ENCODE peak calls at places on chromosomes 13 and 19, in seven cellular contexts. One of them, this sample, is unnamed.

GRCh38 chr13:113357529-113357928 is 6.4 kb downstream of the GRTP1 start:
- DNase-seq in A673: no peak
- DNase-seq in esophagus squamous epithelium: no peak
- DNase-seq in suprapubic skin: no peak
- DNase-seq in uterus: no peak
- DNase-seq in CD4-positive, alpha-beta memory T cell: no peak
- DNase-seq in GM23248: peak; percentile 88
- DNase-seq in this sample: no peak

GRCh38 chr13:109465151-109465550 is 321.2 kb downstream of the IRS2 start:
- DNase-seq in suprapubic skin: no peak
- DNase-seq in esophagus squamous epithelium: no peak
- DNase-seq in GM23248: peak; percentile 20
- DNase-seq in CD4-positive, alpha-beta memory T cell: no peak
- DNase-seq in uterus: no peak
- DNase-seq in A673: peak; percentile 19
- DNase-seq in this sample: no peak

GRCh38 chr19:8148410-8149231 is 771 bp downstream of the FBN3 start:
- DNase-seq in uterus: no peak
- DNase-seq in CD4-positive, alpha-beta memory T cell: no peak
- DNase-seq in suprapubic skin: no peak
- DNase-seq in esophagus squamous epithelium: no peak
- DNase-seq in A673: no peak
- DNase-seq in GM23248: no peak
- DNase-seq in this sample: no peak

GRCh38 chr19:17281391-17282304 is at the start of gene ANKLE1:
- DNase-seq in esophagus squamous epithelium: no peak
- DNase-seq in suprapubic skin: no peak
- DNase-seq in uterus: no peak
- DNase-seq in GM23248: peak; percentile 50
- DNase-seq in A673: peak; percentile 73
- DNase-seq in CD4-positive, alpha-beta memory T cell: no peak
- DNase-seq in this sample: no peak

GRCh38 chr13:110942248-110942981 is 27.5 kb upstream of the ANKRD10 start:
- DNase-seq in CD4-positive, alpha-beta memory T cell: no peak
- DNase-seq in uterus: no peak
- DNase-seq in esophagus squamous epithelium: no peak
- DNase-seq in GM23248: no peak
- DNase-seq in suprapubic skin: no peak
- DNase-seq in A673: no peak
- DNase-seq in this sample: no peak

GRCh38 chr19:38880076-38880881 is 2.2 kb upstream of the RINL start:
- DNase-seq in CD4-positive, alpha-beta memory T cell: no peak
- DNase-seq in GM23248: no peak
- DNase-seq in uterus: no peak
- DNase-seq in A673: no peak
- DNase-seq in esophagus squamous epithelium: no peak
- DNase-seq in suprapubic skin: no peak
- DNase-seq in this sample: no peak

GRCh38 chr19:27780367-27781065 is 1432.4 kb downstream of the UQCRFS1 start:
- DNase-seq in GM23248: no peak
- DNase-seq in esophagus squamous epithelium: no peak
- DNase-seq in suprapubic skin: no peak
- DNase-seq in uterus: no peak
- DNase-seq in CD4-positive, alpha-beta memory T cell: no peak
- DNase-seq in A673: no peak
- DNase-seq in this sample: no peak

GRCh38 chr13:110812869-110813645 is 99.6 kb downstream of the ING1 start:
- DNase-seq in uterus: no peak
- DNase-seq in esophagus squamous epithelium: no peak
- DNase-seq in suprapubic skin: no peak
- DNase-seq in GM23248: no peak
- DNase-seq in A673: no peak
- DNase-seq in CD4-positive, alpha-beta memory T cell: no peak
- DNase-seq in this sample: no peak

GRCh38 chr19:28960986-28961705 is 251.8 kb downstream of the UQCRFS1 start:
- DNase-seq in GM23248: peak; percentile 89
- DNase-seq in suprapubic skin: no peak
- DNase-seq in CD4-positive, alpha-beta memory T cell: no peak
- DNase-seq in esophagus squamous epithelium: no peak
- DNase-seq in A673: no peak
- DNase-seq in uterus: no peak
- DNase-seq in this sample: no peak

GRCh38 chr19:35755550-35756371 is 1.1 kb downstream of the HSPB6 start:
- DNase-seq in CD4-positive, alpha-beta memory T cell: peak; percentile 62
- DNase-seq in suprapubic skin: peak; percentile 91
- DNase-seq in esophagus squamous epithelium: no peak
- DNase-seq in uterus: peak; percentile 97
- DNase-seq in GM23248: peak; percentile 91
- DNase-seq in A673: peak; percentile 67
- DNase-seq in this sample: peak; percentile 94

GRCh38 chr19:35379992-35380391 is 9.1 kb downstream of the GPR42 start:
- DNase-seq in uterus: no peak
- DNase-seq in suprapubic skin: no peak
- DNase-seq in A673: no peak
- DNase-seq in esophagus squamous epithelium: no peak
- DNase-seq in GM23248: no peak
- DNase-seq in CD4-positive, alpha-beta memory T cell: no peak
- DNase-seq in this sample: no peak

DNA sequence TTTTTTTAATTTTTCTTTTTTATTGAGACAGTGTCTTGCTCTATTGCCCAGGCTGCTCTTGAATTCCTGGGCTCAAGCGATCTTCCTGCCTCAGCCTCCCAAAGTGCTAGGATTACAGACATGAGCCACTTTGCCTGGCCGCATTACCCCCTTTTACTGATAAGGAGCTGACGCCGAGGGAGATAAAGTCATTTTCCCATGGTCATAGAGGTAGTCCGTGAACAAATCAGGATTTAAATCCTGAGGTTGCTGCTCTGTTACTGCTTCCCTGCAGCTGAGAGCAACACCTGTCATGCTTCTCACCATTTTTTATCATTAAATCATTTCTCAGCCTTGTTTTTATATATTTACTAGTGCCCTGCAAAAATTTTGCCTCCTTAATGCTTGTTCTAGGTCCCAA is 7.4 kb downstream of the CYSLTR2 start:
- DNase-seq in esophagus squamous epithelium: no peak
- DNase-seq in suprapubic skin: no peak
- DNase-seq in CD4-positive, alpha-beta memory T cell: no peak
- DNase-seq in GM23248: no peak
- DNase-seq in A673: no peak
- DNase-seq in uterus: no peak
- DNase-seq in this sample: no peak
- H3K27ac ChIP-seq in esophagus squamous epithelium: no peak overlapping the region
- H3K27ac ChIP-seq in suprapubic skin: no peak overlapping the region
- H3K27ac ChIP-seq in CD4-positive, alpha-beta memory T cell: no peak overlapping the region
- H3K27ac ChIP-seq in GM23248: no peak overlapping the region
- H3K27ac ChIP-seq in A673: no peak overlapping the region
- H3K27ac ChIP-seq in uterus: no peak overlapping the region
- H3K27ac ChIP-seq in this sample: no peak overlapping the region

GRCh38 chr13:52125547-52125946 is 3.3 kb downstream of the NEK5 start:
- DNase-seq in esophagus squamous epithelium: no peak
- DNase-seq in GM23248: no peak
- DNase-seq in suprapubic skin: no peak
- DNase-seq in CD4-positive, alpha-beta memory T cell: no peak
- DNase-seq in uterus: no peak
- DNase-seq in A673: no peak
- DNase-seq in this sample: no peak

GRCh38 chr13:52127378-52127777 is 1.5 kb downstream of the NEK5 start:
- DNase-seq in esophagus squamous epithelium: no peak
- DNase-seq in suprapubic skin: no peak
- DNase-seq in GM23248: peak; percentile 37
- DNase-seq in A673: no peak
- DNase-seq in CD4-positive, alpha-beta memory T cell: no peak
- DNase-seq in uterus: no peak
- DNase-seq in this sample: no peak

GRCh38 chr13:52127783-52128702 is 830 bp downstream of the NEK5 start:
- DNase-seq in A673: peak; percentile 78
- DNase-seq in uterus: peak; percentile 47
- DNase-seq in CD4-positive, alpha-beta memory T cell: peak; percentile 63
- DNase-seq in suprapubic skin: no peak
- DNase-seq in GM23248: peak; percentile 67
- DNase-seq in esophagus squamous epithelium: no peak
- DNase-seq in this sample: no peak

GRCh38 chr13:52128714-52129700 is at the start of gene NEK5:
- DNase-seq in esophagus squamous epithelium: no peak
- DNase-seq in CD4-positive, alpha-beta memory T cell: peak; percentile 51
- DNase-seq in A673: peak; percentile 70
- DNase-seq in GM23248: peak; percentile 81
- DNase-seq in suprapubic skin: peak; percentile 74
- DNase-seq in uterus: peak; percentile 47
- DNase-seq in this sample: peak; percentile 78

GRCh38 chr13:52130641-52131040 is 1.8 kb upstream of the NEK5 start:
- DNase-seq in uterus: no peak
- DNase-seq in CD4-positive, alpha-beta memory T cell: no peak
- DNase-seq in suprapubic skin: no peak
- DNase-seq in GM23248: no peak
- DNase-seq in A673: no peak
- DNase-seq in esophagus squamous epithelium: no peak
- DNase-seq in this sample: no peak
- H3K4me1 ChIP-seq in uterus: no peaks in the 10 kb centered on the region
- H3K4me1 ChIP-seq in CD4-positive, alpha-beta memory T cell: peaks cover 19% of the 10 kb centered on the region
- H3K4me1 ChIP-seq in suprapubic skin: peaks cover 23% of the 10 kb centered on the region
- H3K4me1 ChIP-seq in GM23248: no peaks in the 10 kb centered on the region
- H3K4me1 ChIP-seq in A673: peaks cover 3% of the 10 kb centered on the region
- H3K4me1 ChIP-seq in esophagus squamous epithelium: peaks cover 11% of the 10 kb centered on the region
- H3K4me1 ChIP-seq in this sample: no peaks in the 10 kb centered on the region

DNA sequence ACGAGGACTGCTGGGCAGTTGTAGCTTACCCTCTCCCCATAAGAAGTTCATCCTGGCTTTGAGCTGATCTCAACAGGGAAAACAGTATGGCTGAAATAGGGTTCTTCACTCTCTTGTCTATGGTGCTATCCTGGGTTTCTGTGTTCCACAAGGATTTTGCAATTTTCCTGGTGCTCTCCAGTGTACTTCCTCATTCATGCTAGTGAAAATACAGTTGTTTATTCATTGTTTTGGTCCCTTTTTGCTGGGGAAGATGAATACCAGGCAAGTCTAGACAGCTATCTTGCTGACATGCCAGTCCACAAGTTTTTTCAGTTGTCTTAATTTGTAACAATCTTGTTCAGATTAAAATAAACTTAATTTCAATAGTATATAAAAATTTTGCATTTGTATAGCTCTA is 306.5 kb downstream of the DLEU7 start:
- DNase-seq in esophagus squamous epithelium: no peak
- DNase-seq in CD4-positive, alpha-beta memory T cell: no peak
- DNase-seq in A673: no peak
- DNase-seq in uterus: no peak
- DNase-seq in suprapubic skin: no peak
- DNase-seq in GM23248: no peak
- DNase-seq in this sample: no peak
- H3K9me3 ChIP-seq in esophagus squamous epithelium: peaks cover 17% of the 10 kb centered on the region
- H3K9me3 ChIP-seq in CD4-positive, alpha-beta memory T cell: no peaks in the 10 kb centered on the region
- H3K9me3 ChIP-seq in A673: peaks cover 24% of the 10 kb centered on the region
- H3K9me3 ChIP-seq in uterus: no peaks in the 10 kb centered on the region
- H3K9me3 ChIP-seq in suprapubic skin: peaks cover 22% of the 10 kb centered on the region
- H3K9me3 ChIP-seq in GM23248: no peaks in the 10 kb centered on the region
- H3K9me3 ChIP-seq in this sample: peaks cover 18% of the 10 kb centered on the region

GRCh38 chr13:30647420-30647819 is 29.7 kb downstream of the USPL1 start:
- DNase-seq in uterus: no peak
- DNase-seq in GM23248: no peak
- DNase-seq in esophagus squamous epithelium: no peak
- DNase-seq in A673: no peak
- DNase-seq in CD4-positive, alpha-beta memory T cell: no peak
- DNase-seq in suprapubic skin: no peak
- DNase-seq in this sample: no peak
- H3K27ac ChIP-seq in uterus: no peak overlapping the region
- H3K27ac ChIP-seq in GM23248: no peak overlapping the region
- H3K27ac ChIP-seq in esophagus squamous epithelium: no peak overlapping the region
- H3K27ac ChIP-seq in A673: no peak overlapping the region
- H3K27ac ChIP-seq in CD4-positive, alpha-beta memory T cell: no peak overlapping the region
- H3K27ac ChIP-seq in suprapubic skin: no peak overlapping the region
- H3K27ac ChIP-seq in this sample: no peak overlapping the region

GRCh38 chr19:576768-577438 is 4.5 kb downstream of the BSG start:
- DNase-seq in suprapubic skin: no peak
- DNase-seq in CD4-positive, alpha-beta memory T cell: no peak
- DNase-seq in esophagus squamous epithelium: no peak
- DNase-seq in GM23248: no peak
- DNase-seq in uterus: no peak
- DNase-seq in A673: no peak
- DNase-seq in this sample: no peak

GRCh38 chr19:577439-578392 is 5.3 kb downstream of the BSG start:
- DNase-seq in suprapubic skin: peak; percentile 59
- DNase-seq in A673: no peak
- DNase-seq in GM23248: no peak
- DNase-seq in uterus: no peak
- DNase-seq in esophagus squamous epithelium: no peak
- DNase-seq in CD4-positive, alpha-beta memory T cell: no peak
- DNase-seq in this sample: no peak

GRCh38 chr19:572891-573825 is 762 bp downstream of the BSG start:
- DNase-seq in GM23248: peak; percentile 82
- DNase-seq in suprapubic skin: peak; percentile 84
- DNase-seq in CD4-positive, alpha-beta memory T cell: no peak
- DNase-seq in uterus: peak; percentile 58
- DNase-seq in esophagus squamous epithelium: no peak
- DNase-seq in A673: peak; percentile 61
- DNase-seq in this sample: no peak

GRCh38 chr19:574658-575526 is 2.5 kb downstream of the BSG start:
- DNase-seq in suprapubic skin: peak; percentile 56
- DNase-seq in esophagus squamous epithelium: no peak
- DNase-seq in uterus: no peak
- DNase-seq in GM23248: peak; percentile 68
- DNase-seq in A673: no peak
- DNase-seq in CD4-positive, alpha-beta memory T cell: no peak
- DNase-seq in this sample: no peak

DNA sequence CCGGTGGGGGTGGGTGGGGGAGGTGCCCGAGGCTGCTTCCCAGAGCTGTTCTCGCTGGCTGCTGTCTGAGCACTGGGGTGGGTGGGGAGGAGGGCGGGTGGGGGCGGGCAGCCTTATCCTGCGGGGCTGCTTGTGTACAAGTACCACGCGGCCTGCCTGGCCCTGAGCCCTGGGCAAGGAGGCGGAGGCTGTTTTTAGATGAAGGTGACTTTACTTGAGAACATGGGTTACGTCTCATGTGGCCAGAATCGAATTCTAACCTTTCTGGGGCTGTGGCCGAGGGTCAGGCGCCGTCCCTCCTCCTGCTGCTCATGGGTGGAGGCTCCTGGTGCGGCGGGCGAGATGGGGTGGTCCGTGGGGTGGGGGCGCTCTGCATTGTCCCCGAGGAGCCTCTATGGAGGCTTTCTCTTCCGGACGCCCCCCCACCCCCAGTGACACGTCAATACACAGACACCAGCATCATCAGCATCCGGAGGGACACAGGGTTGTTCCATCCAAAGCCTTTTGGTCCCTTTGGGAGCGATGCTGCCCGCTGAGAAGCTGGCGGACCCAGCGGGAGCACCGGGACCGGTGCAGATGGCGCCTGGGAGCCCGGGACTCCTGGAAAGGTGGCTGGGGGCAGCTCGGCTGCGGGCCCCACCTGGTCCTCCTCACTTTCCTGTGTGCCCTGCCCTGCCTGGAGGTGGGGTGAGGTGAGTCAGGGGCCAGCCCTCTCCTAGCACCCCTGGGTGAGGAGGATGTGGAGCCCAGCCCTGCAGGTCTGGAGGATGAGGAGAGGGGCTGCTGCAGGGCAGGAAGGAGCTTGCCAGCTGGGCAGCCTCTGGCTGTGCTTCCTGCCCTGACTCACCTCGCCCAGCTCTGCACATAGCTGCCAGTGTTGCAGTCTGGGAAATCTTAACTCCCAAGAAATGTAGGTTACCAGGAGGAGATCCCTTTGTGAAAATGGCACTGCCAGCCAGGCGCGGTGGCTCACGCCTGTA is 3.4 kb downstream of the BSG start:
- DNase-seq in esophagus squamous epithelium: no peak
- DNase-seq in CD4-positive, alpha-beta memory T cell: no peak
- DNase-seq in suprapubic skin: peak; percentile 61
- DNase-seq in A673: no peak
- DNase-seq in uterus: peak; percentile 47
- DNase-seq in GM23248: peak; percentile 88
- DNase-seq in this sample: no peak
- H3K4me1 ChIP-seq in esophagus squamous epithelium: peaks cover 31% of the 10 kb centered on the region
- H3K4me1 ChIP-seq in CD4-positive, alpha-beta memory T cell: peaks cover 45% of the 10 kb centered on the region
- H3K4me1 ChIP-seq in suprapubic skin: peaks cover 64% of the 10 kb centered on the region
- H3K4me1 ChIP-seq in A673: peaks cover 17% of the 10 kb centered on the region
- H3K4me1 ChIP-seq in uterus: peaks cover 28% of the 10 kb centered on the region
- H3K4me1 ChIP-seq in GM23248: peaks cover 30% of the 10 kb centered on the region
- H3K4me1 ChIP-seq in this sample: peaks cover 11% of the 10 kb centered on the region